ENCODE peak calls at places on chromosome 6, in nine cellular contexts. One of them, this sample, is unnamed.

GRCh38 chr6:46290435-46290834 is 119.7 kb upstream of the ENPP5 start:
- DNase-seq in nucleus accumbens: no peak
- DNase-seq in stromal cell of bone marrow: no peak
- DNase-seq in neuronal stem cell: no peak
- DNase-seq in heart left ventricle: no peak
- DNase-seq in endothelial cell: no peak
- DNase-seq in stimulated activated CD4-positive, alpha-beta T cell treated with anti-CD3 and anti-CD28 coated beads, TNF-alpha, amount 100 ng/mL, for 48 hours: no peak
- DNase-seq in T follicular helper cell: no peak
- DNase-seq in neural crest cell: no peak
- DNase-seq in this sample: no peak

GRCh38 chr6:144897441-144897921 is 612.3 kb downstream of the UTRN start:
- DNase-seq in endothelial cell: no peak
- DNase-seq in neural crest cell: no peak
- DNase-seq in nucleus accumbens: no peak
- DNase-seq in heart left ventricle: no peak
- DNase-seq in neuronal stem cell: no peak
- DNase-seq in T follicular helper cell: no peak
- DNase-seq in stromal cell of bone marrow: peak; percentile 92
- DNase-seq in stimulated activated CD4-positive, alpha-beta T cell treated with anti-CD3 and anti-CD28 coated beads, TNF-alpha, amount 100 ng/mL, for 48 hours: no peak
- DNase-seq in this sample: no peak

GRCh38 chr6:104604643-104605042 is 255.1 kb downstream of the HACE1 start:
- DNase-seq in endothelial cell: no peak
- DNase-seq in stimulated activated CD4-positive, alpha-beta T cell treated with anti-CD3 and anti-CD28 coated beads, TNF-alpha, amount 100 ng/mL, for 48 hours: no peak
- DNase-seq in nucleus accumbens: no peak
- DNase-seq in stromal cell of bone marrow: no peak
- DNase-seq in neural crest cell: no peak
- DNase-seq in heart left ventricle: no peak
- DNase-seq in T follicular helper cell: no peak
- DNase-seq in neuronal stem cell: no peak
- DNase-seq in this sample: no peak

GRCh38 chr6:16380220-16380809 is 141.9 kb downstream of the GMPR start:
- DNase-seq in endothelial cell: no peak
- DNase-seq in nucleus accumbens: peak; percentile 78
- DNase-seq in neural crest cell: no peak
- DNase-seq in neuronal stem cell: no peak
- DNase-seq in stromal cell of bone marrow: no peak
- DNase-seq in stimulated activated CD4-positive, alpha-beta T cell treated with anti-CD3 and anti-CD28 coated beads, TNF-alpha, amount 100 ng/mL, for 48 hours: no peak
- DNase-seq in T follicular helper cell: no peak
- DNase-seq in heart left ventricle: peak; percentile 65
- DNase-seq in this sample: no peak

GRCh38 chr6:2819891-2820814 is 21.5 kb downstream of the SERPINB1 start:
- DNase-seq in neuronal stem cell: no peak
- DNase-seq in nucleus accumbens: no peak
- DNase-seq in stromal cell of bone marrow: peak; percentile 33
- DNase-seq in endothelial cell: no peak
- DNase-seq in heart left ventricle: no peak
- DNase-seq in T follicular helper cell: no peak
- DNase-seq in neural crest cell: no peak
- DNase-seq in stimulated activated CD4-positive, alpha-beta T cell treated with anti-CD3 and anti-CD28 coated beads, TNF-alpha, amount 100 ng/mL, for 48 hours: no peak
- DNase-seq in this sample: no peak

GRCh38 chr6:4021862-4022715 is 56.8 kb downstream of the FAM217A start:
- DNase-seq in stimulated activated CD4-positive, alpha-beta T cell treated with anti-CD3 and anti-CD28 coated beads, TNF-alpha, amount 100 ng/mL, for 48 hours: no peak
- DNase-seq in endothelial cell: no peak
- DNase-seq in heart left ventricle: no peak
- DNase-seq in nucleus accumbens: no peak
- DNase-seq in stromal cell of bone marrow: no peak
- DNase-seq in neuronal stem cell: no peak
- DNase-seq in T follicular helper cell: peak; percentile 12
- DNase-seq in neural crest cell: no peak
- DNase-seq in this sample: no peak

GRCh38 chr6:66435321-66435720 is 728.3 kb upstream of the EYS start:
- DNase-seq in stromal cell of bone marrow: no peak
- DNase-seq in heart left ventricle: no peak
- DNase-seq in endothelial cell: no peak
- DNase-seq in stimulated activated CD4-positive, alpha-beta T cell treated with anti-CD3 and anti-CD28 coated beads, TNF-alpha, amount 100 ng/mL, for 48 hours: no peak
- DNase-seq in nucleus accumbens: no peak
- DNase-seq in neuronal stem cell: no peak
- DNase-seq in neural crest cell: no peak
- DNase-seq in T follicular helper cell: no peak
- DNase-seq in this sample: no peak

GRCh38 chr6:43575105-43575771 is 600 bp downstream of the XPO5 start:
- DNase-seq in neuronal stem cell: peak; percentile 46
- DNase-seq in nucleus accumbens: peak; percentile 59
- DNase-seq in heart left ventricle: peak; percentile 62
- DNase-seq in stimulated activated CD4-positive, alpha-beta T cell treated with anti-CD3 and anti-CD28 coated beads, TNF-alpha, amount 100 ng/mL, for 48 hours: no peak
- DNase-seq in stromal cell of bone marrow: no peak
- DNase-seq in endothelial cell: peak; percentile 40
- DNase-seq in neural crest cell: peak; percentile 35
- DNase-seq in T follicular helper cell: no peak
- DNase-seq in this sample: no peak

GRCh38 chr6:154157082-154157481 is 118.0 kb downstream of the OPRM1 start:
- DNase-seq in T follicular helper cell: no peak
- DNase-seq in stimulated activated CD4-positive, alpha-beta T cell treated with anti-CD3 and anti-CD28 coated beads, TNF-alpha, amount 100 ng/mL, for 48 hours: no peak
- DNase-seq in stromal cell of bone marrow: no peak
- DNase-seq in neuronal stem cell: no peak
- DNase-seq in heart left ventricle: no peak
- DNase-seq in nucleus accumbens: no peak
- DNase-seq in endothelial cell: no peak
- DNase-seq in neural crest cell: no peak
- DNase-seq in this sample: no peak

GRCh38 chr6:107846262-107846795 is 22.2 kb upstream of the SCML4 start:
- DNase-seq in heart left ventricle: no peak
- DNase-seq in nucleus accumbens: no peak
- DNase-seq in neuronal stem cell: no peak
- DNase-seq in T follicular helper cell: no peak
- DNase-seq in stimulated activated CD4-positive, alpha-beta T cell treated with anti-CD3 and anti-CD28 coated beads, TNF-alpha, amount 100 ng/mL, for 48 hours: no peak
- DNase-seq in endothelial cell: no peak
- DNase-seq in stromal cell of bone marrow: no peak
- DNase-seq in neural crest cell: no peak
- DNase-seq in this sample: no peak

GRCh38 chr6:72642435-72642834 is 20.6 kb downstream of the KCNQ5 start:
- DNase-seq in stromal cell of bone marrow: no peak
- DNase-seq in neuronal stem cell: no peak
- DNase-seq in stimulated activated CD4-positive, alpha-beta T cell treated with anti-CD3 and anti-CD28 coated beads, TNF-alpha, amount 100 ng/mL, for 48 hours: no peak
- DNase-seq in nucleus accumbens: no peak
- DNase-seq in heart left ventricle: no peak
- DNase-seq in endothelial cell: no peak
- DNase-seq in neural crest cell: no peak
- DNase-seq in T follicular helper cell: no peak
- DNase-seq in this sample: no peak

GRCh38 chr6:149095842-149096241 is 221.7 kb upstream of the TAB2 start:
- DNase-seq in T follicular helper cell: no peak
- DNase-seq in neural crest cell: no peak
- DNase-seq in endothelial cell: no peak
- DNase-seq in stromal cell of bone marrow: no peak
- DNase-seq in nucleus accumbens: no peak
- DNase-seq in neuronal stem cell: no peak
- DNase-seq in heart left ventricle: no peak
- DNase-seq in stimulated activated CD4-positive, alpha-beta T cell treated with anti-CD3 and anti-CD28 coated beads, TNF-alpha, amount 100 ng/mL, for 48 hours: no peak
- DNase-seq in this sample: no peak

GRCh38 chr6:38212579-38212978 is 393.1 kb downstream of the ZFAND3 start:
- DNase-seq in neural crest cell: peak; percentile 29
- DNase-seq in nucleus accumbens: peak; percentile 62
- DNase-seq in neuronal stem cell: peak; percentile 20
- DNase-seq in stimulated activated CD4-positive, alpha-beta T cell treated with anti-CD3 and anti-CD28 coated beads, TNF-alpha, amount 100 ng/mL, for 48 hours: no peak
- DNase-seq in endothelial cell: peak; percentile 44
- DNase-seq in T follicular helper cell: no peak
- DNase-seq in stromal cell of bone marrow: no peak
- DNase-seq in heart left ventricle: no peak
- DNase-seq in this sample: no peak

GRCh38 chr6:135922170-135922569 is 70.7 kb downstream of the PDE7B start:
- DNase-seq in neural crest cell: no peak
- DNase-seq in endothelial cell: no peak
- DNase-seq in stromal cell of bone marrow: peak; percentile 94
- DNase-seq in neuronal stem cell: no peak
- DNase-seq in stimulated activated CD4-positive, alpha-beta T cell treated with anti-CD3 and anti-CD28 coated beads, TNF-alpha, amount 100 ng/mL, for 48 hours: no peak
- DNase-seq in heart left ventricle: peak; percentile 36
- DNase-seq in nucleus accumbens: no peak
- DNase-seq in T follicular helper cell: no peak
- DNase-seq in this sample: no peak

GRCh38 chr6:35493307-35493983 is 3.4 kb downstream of the TEAD3 start:
- DNase-seq in stromal cell of bone marrow: no peak
- DNase-seq in nucleus accumbens: no peak
- DNase-seq in endothelial cell: no peak
- DNase-seq in stimulated activated CD4-positive, alpha-beta T cell treated with anti-CD3 and anti-CD28 coated beads, TNF-alpha, amount 100 ng/mL, for 48 hours: no peak
- DNase-seq in neuronal stem cell: no peak
- DNase-seq in heart left ventricle: peak; percentile 15
- DNase-seq in neural crest cell: no peak
- DNase-seq in T follicular helper cell: no peak
- DNase-seq in this sample: no peak

GRCh38 chr6:72212686-72213085 is 326.3 kb downstream of the RIMS1 start:
- DNase-seq in endothelial cell: no peak
- DNase-seq in T follicular helper cell: no peak
- DNase-seq in heart left ventricle: no peak
- DNase-seq in stimulated activated CD4-positive, alpha-beta T cell treated with anti-CD3 and anti-CD28 coated beads, TNF-alpha, amount 100 ng/mL, for 48 hours: no peak
- DNase-seq in stromal cell of bone marrow: no peak
- DNase-seq in neural crest cell: no peak
- DNase-seq in nucleus accumbens: no peak
- DNase-seq in neuronal stem cell: no peak
- DNase-seq in this sample: no peak